ENCODE peak calls at places on chromosome 6, in five cellular contexts. Z is IMR-90, M is prostate gland, U is K562, E is Peyer's patch. V is an unnamed sample.

GRCh38 chr6:165573671-165574070 is 89.4 kb downstream of the PDE10A start:
- DNase-seq in U (no peak), E (no peak), Z (peak; percentile 92), M (no peak), V (no peak)

GRCh38 chr6:27611451-27611850 is 138.5 kb upstream of the ZNF184 start:
- DNase-seq in U (no peak), M (no peak), E (no peak), Z (no peak), V (no peak)

GRCh38 chr6:109236140-109237081 is 141.1 kb downstream of the CEP57L1 start:
- DNase-seq in M (no peak), Z (no peak), U (peak; percentile 50), E (no peak), V (no peak)

GRCh38 chr6:163962627-163963117 is 548.2 kb downstream of the QKI start:
- DNase-seq in M (no peak), E (no peak), U (no peak), Z (no peak), V (no peak)

GRCh38 chr6:119390276-119390793 is 40.8 kb upstream of the MAN1A1 start:
- DNase-seq in Z (no peak), M (no peak), U (no peak), E (no peak), V (no peak)

GRCh38 chr6:166313255-166314070 is 5.3 kb upstream of the PRR18 start:
- DNase-seq in Z (peak; percentile 45), E (peak; percentile 57), U (peak; percentile 82), M (no peak), V (peak; percentile 39)

GRCh38 chr6:39669943-39670342 is 55.3 kb downstream of the KIF6 start:
- DNase-seq in U (no peak), E (no peak), Z (no peak), M (no peak), V (no peak)

GRCh38 chr6:33771342-33772113 is 17.4 kb downstream of the LEMD2 start:
- DNase-seq in E (peak; percentile 54), Z (peak; percentile 96), M (peak; percentile 74), U (peak; percentile 93), V (peak; percentile 90)

GRCh38 chr6:154672086-154672485 is 61.1 kb upstream of the SCAF8 start:
- DNase-seq in Z (no peak), M (no peak), U (no peak), E (no peak), V (no peak)

DNA sequence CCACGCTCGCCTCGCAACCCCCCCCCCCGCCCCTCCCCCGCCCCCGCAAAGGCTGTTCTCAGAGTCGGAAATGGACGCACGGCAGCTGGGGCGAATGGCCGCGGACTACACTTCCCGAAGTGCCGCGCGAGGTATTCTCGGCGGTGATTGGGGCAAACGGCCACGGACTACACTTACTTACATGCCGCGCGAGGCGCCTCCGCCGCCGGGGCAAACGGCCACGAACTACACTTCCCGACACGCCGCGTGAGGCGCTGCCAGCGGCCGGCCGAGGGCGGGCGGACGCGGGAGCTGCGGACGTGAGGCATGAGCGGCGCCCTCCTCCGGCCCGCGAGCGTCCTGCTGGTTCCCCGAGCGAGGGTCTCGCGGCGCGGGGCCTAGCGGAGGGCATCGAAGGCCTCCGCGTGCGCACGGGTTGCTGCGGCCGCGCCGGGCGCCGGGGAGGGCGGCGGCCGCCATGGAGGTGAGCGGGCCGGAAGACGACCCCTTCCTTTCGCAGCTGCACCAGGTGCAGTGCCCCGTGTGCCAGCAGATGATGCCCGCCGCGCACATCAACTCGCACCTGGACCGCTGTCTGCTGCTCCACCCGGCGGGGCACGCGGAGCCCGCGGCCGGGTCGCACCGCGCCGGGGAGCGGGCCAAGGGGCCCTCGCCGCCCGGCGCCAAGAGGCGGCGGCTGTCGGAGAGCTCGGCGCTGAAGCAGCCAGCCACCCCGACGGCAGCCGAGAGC is at the start of gene WRNIP1:
- DNase-seq in U (peak; percentile 83), E (peak; percentile 97), Z (peak; percentile 99), M (peak; percentile 99), V (peak; percentile 93)
- TF ChIP-seq POLR2A in U (no peak), E (peak; percentile 67), Z (peak; percentile 46), M (peak; percentile 93), V (peak; percentile 89)

DNA sequence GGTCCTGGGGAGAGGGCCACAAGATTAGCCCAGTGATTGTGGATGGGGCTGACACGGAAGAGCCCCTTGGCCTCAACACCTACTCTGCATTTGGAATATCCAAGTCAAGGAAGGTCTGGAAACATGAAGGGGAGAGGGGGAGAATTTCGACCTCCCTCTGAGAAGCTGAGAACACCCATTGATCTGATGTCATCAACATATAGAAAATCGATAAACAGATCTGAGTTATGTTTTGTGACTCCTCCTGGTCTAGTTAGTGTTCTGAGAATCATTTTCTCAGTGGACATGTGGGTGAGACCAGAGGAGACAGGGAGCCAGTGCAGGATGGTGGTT is 108.0 kb downstream of the SLC22A3 start:
- DNase-seq in Z (no peak), M (no peak), U (no peak), E (no peak), V (no peak)
- TF ChIP-seq POLR2A in Z (no peak), M (no peak), U (no peak), E (no peak), V (no peak)

GRCh38 chr6:121335111-121336008 is 1.1 kb upstream of the TBC1D32 start:
- DNase-seq in E (no peak), M (no peak), Z (no peak), U (no peak), V (no peak)

GRCh38 chr6:121333196-121333595 is 1.1 kb downstream of the TBC1D32 start:
- DNase-seq in M (no peak), E (no peak), Z (no peak), U (no peak), V (no peak)

GRCh38 chr6:121339639-121340226 is 5.5 kb upstream of the TBC1D32 start:
- DNase-seq in U (no peak), M (no peak), E (no peak), Z (no peak), V (no peak)

DNA sequence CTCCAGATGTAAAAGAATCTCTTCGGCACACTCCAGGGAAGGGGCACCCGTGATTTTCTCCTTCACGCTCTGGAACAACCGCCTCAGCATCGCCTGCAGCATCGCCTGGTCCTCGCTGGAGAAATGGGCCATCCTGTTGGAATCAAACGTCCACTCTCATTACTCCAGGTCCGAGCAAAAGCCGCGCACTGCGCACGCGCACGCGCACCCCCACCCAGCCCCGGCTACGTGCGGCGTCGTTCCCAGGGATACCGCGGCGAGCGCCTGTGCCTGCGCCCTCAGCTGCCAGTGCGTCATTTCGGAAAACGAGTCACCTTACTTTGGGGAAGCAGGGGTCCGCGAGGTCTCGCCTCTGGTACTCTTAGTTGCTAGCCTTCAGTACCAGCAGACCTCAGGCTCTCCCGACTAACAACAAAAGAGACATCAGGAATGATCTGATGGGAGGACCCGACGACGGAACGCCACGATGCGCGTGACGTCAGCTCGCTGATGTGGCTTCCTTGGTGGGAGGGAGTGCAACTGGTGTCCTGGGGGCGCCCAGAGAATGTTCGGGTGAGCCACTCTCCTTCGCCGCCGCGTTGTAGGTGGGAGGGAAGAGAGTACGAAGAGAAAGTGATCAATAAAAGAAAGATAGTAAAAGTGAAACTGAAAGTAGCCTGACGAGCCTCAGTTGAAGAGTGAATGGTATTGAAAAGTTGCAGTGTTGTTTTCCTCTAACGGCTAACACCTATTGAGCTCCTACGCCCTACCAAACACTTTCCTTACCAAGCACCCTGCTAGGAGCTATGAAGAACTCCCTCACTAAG is at the start of gene TBC1D32:
- DNase-seq in M (peak; percentile 85), Z (peak; percentile 88), U (peak; percentile 91), E (peak; percentile 80), V (peak; percentile 63)
- TF ChIP-seq POLR2A in M (peak; percentile 43), Z (peak; percentile 88), U (peak; percentile 82), E (peak; percentile 33), V (peak; percentile 83)

DNA sequence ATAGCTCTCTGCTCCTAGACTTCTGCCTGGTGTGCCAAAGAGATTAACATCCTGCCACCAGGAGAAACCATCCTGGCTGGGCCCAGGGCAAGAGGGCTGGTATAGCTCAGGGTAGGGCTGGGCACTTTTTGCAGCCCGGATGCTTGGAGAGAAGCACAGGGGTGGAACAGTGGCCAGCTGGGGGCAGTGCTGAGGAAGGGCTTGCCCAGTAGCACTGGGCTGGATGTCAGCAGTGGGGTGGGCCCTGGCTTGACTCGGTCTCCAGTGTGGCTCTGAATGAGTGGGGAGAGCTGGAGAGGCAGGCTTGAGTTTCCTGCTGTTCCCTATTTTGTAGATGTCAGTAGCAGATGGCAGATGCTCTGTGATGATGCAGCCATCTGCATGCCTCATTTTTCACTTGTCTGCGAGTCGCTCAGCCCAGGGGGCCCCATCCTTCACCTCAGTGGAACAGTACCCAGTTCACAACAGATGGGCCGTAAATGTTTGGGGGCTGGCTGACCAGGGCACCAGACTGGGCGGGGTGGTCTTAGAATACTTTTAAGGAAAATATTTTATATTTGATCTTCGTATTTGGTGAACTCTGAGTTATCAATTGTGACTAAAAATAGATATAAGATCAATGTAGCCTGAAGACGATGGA is 56.4 kb upstream of the TULP1 start:
- DNase-seq in U (no peak), M (no peak), Z (no peak), E (peak; percentile 48), V (no peak)
- TF ChIP-seq POLR2A in U (peak; percentile 8), M (no peak), Z (no peak), E (no peak), V (no peak)

DNA sequence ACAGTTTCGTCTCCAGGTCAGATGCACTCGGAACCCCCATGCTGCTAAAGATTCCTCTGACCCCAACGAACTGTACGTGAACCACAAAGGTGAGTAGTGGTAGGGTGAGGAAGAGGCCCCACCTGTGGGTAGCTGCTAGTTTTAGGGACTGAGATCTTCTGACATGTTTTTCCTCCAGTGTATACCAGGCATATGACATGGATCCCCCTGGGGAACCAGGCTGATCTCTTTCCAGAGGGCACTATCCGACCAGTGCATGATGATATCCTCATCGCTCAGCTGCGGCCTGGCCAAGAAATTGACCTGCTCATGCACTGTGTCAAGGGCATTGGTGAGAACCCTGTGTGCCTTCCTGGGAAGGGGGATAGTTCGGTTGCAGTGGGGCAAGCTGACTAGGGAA is 3.2 kb downstream of the POLR1C start:
- DNase-seq in U (no peak), E (no peak), M (no peak), Z (no peak), V (no peak)
- TF ChIP-seq POLR2A in U (peak; percentile 70), E (no peak), M (no peak), Z (no peak), V (no peak)

V was measured in H54.